ENCODE peak calls at places on chromosomes 16 and 17, in nine cellular contexts. Z is progenitor cell of endocrine pancreas; I is HEK293T; G is choroid plexus epithelial cell; R is activated CD8-positive, alpha-beta T cell treated with anti-CD3 and anti-CD28 coated beads, Interleukin-2, amount 10 ng/mL, durations not matched to agents 7 days and 5 days; E is CMK; Q is stimulated activated CD8-positive, alpha-beta memory T cell treated with anti-CD3 and anti-CD28 coated beads, Interleukin-7, amount 100 ng/mL, for 1 hour; N is left ventricle myocardium inferior; A is activated CD4-positive, alpha-beta T cell treated with anti-CD3 and anti-CD28 coated beads, Interleukin-2, amount 50 U/mL, for 48 hours. P is an unnamed sample.

GRCh38 chr17:1718362-1719165 is 5.9 kb upstream of the WDR81 start:
- DNase-seq in R (no peak), Z (no peak), I (no peak), G (no peak), N (no peak), E (no peak), Q (no peak), A (no peak), P (no peak)

GRCh38 chr17:43576563-43577229 is 30.6 kb upstream of the ETV4 start:
- DNase-seq in Z (peak), I (peak), G (peak), Q (peak), R (peak), N (peak), E (peak), A (peak), P (peak)

GRCh38 chr16:69829338-69829737 is 67.2 kb downstream of the WWP2 start:
- DNase-seq in R (no peak), A (no peak), E (no peak), I (no peak), Q (no peak), Z (no peak), G (no peak), N (no peak), P (no peak)

GRCh38 chr16:9650284-9650683 is 531.9 kb downstream of the GRIN2A start:
- DNase-seq in R (no peak), Z (no peak), N (no peak), A (no peak), E (no peak), Q (no peak), I (no peak), G (no peak), P (no peak)

GRCh38 chr16:55678061-55678935 is 22.5 kb downstream of the SLC6A2 start:
- DNase-seq in I (no peak), N (peak), A (no peak), E (no peak), Q (no peak), G (no peak), Z (no peak), R (no peak), P (no peak)

GRCh38 chr17:82734987-82735866 is at the start of gene FN3K:
- DNase-seq in Z (peak), E (no peak), Q (no peak), R (peak), I (no peak), A (peak), G (peak), N (peak), P (no peak)

GRCh38 chr16:31421587-31421986 is 6.6 kb downstream of the COX6A2 start:
- DNase-seq in E (no peak), R (peak), A (peak), Q (peak), Z (no peak), I (no peak), N (no peak), G (no peak), P (no peak)

GRCh38 chr17:37762669-37763068 is 17.8 kb upstream of the HNF1B start:
- DNase-seq in Z (no peak), A (no peak), N (no peak), E (no peak), I (no peak), R (no peak), G (no peak), Q (no peak), P (no peak)

P was measured in astrocyte of the cerebellum.